ENCODE peak calls at places on chromosomes 13 and 19, in nine cellular contexts. One of them, this sample, is unnamed.

GRCh38 chr19:3210347-3211017 is 14.0 kb upstream of the CELF5 start:
- DNase-seq in mesothelial cell of epicardium: no peak
- DNase-seq in CD8-positive, alpha-beta T cell: peak
- DNase-seq in omental fat pad: no peak
- DNase-seq in left lung: peak
- DNase-seq in cardiac muscle cell: peak
- DNase-seq in epithelial cell of esophagus: peak
- DNase-seq in heart left ventricle: no peak
- DNase-seq in kidney epithelial cell: no peak
- DNase-seq in this sample: peak

GRCh38 chr19:31583148-31583547 is 233.9 kb upstream of the TSHZ3 start:
- DNase-seq in kidney epithelial cell: no peak
- DNase-seq in heart left ventricle: no peak
- DNase-seq in mesothelial cell of epicardium: no peak
- DNase-seq in omental fat pad: no peak
- DNase-seq in CD8-positive, alpha-beta T cell: no peak
- DNase-seq in cardiac muscle cell: no peak
- DNase-seq in epithelial cell of esophagus: no peak
- DNase-seq in left lung: no peak
- DNase-seq in this sample: no peak

GRCh38 chr19:2013683-2013961 is 1.9 kb downstream of the BTBD2 start:
- DNase-seq in cardiac muscle cell: no peak
- DNase-seq in mesothelial cell of epicardium: no peak
- DNase-seq in omental fat pad: no peak
- DNase-seq in kidney epithelial cell: no peak
- DNase-seq in CD8-positive, alpha-beta T cell: no peak
- DNase-seq in heart left ventricle: no peak
- DNase-seq in epithelial cell of esophagus: no peak
- DNase-seq in left lung: no peak
- DNase-seq in this sample: no peak

GRCh38 chr19:46288896-46289588 is 7.8 kb upstream of the HIF3A start:
- DNase-seq in left lung: no peak
- DNase-seq in CD8-positive, alpha-beta T cell: no peak
- DNase-seq in heart left ventricle: peak
- DNase-seq in epithelial cell of esophagus: peak
- DNase-seq in omental fat pad: no peak
- DNase-seq in mesothelial cell of epicardium: no peak
- DNase-seq in kidney epithelial cell: peak
- DNase-seq in cardiac muscle cell: peak
- DNase-seq in this sample: no peak

GRCh38 chr19:19334063-19334988 is 13.7 kb downstream of the MAU2 start:
- DNase-seq in epithelial cell of esophagus: no peak
- DNase-seq in omental fat pad: no peak
- DNase-seq in kidney epithelial cell: no peak
- DNase-seq in mesothelial cell of epicardium: no peak
- DNase-seq in heart left ventricle: no peak
- DNase-seq in CD8-positive, alpha-beta T cell: no peak
- DNase-seq in cardiac muscle cell: no peak
- DNase-seq in left lung: no peak
- DNase-seq in this sample: no peak

GRCh38 chr19:51468545-51468920 is 9.8 kb upstream of the CEACAM18 start:
- DNase-seq in omental fat pad: no peak
- DNase-seq in left lung: no peak
- DNase-seq in cardiac muscle cell: no peak
- DNase-seq in heart left ventricle: no peak
- DNase-seq in kidney epithelial cell: no peak
- DNase-seq in epithelial cell of esophagus: no peak
- DNase-seq in mesothelial cell of epicardium: no peak
- DNase-seq in CD8-positive, alpha-beta T cell: no peak
- DNase-seq in this sample: no peak

GRCh38 chr19:10299545-10300458 is 9.8 kb downstream of the ZGLP1 start:
- DNase-seq in mesothelial cell of epicardium: no peak
- DNase-seq in left lung: peak
- DNase-seq in epithelial cell of esophagus: no peak
- DNase-seq in omental fat pad: no peak
- DNase-seq in CD8-positive, alpha-beta T cell: no peak
- DNase-seq in cardiac muscle cell: no peak
- DNase-seq in kidney epithelial cell: no peak
- DNase-seq in heart left ventricle: no peak
- DNase-seq in this sample: no peak

GRCh38 chr13:110327036-110327790 is 20.1 kb downstream of the COL4A2 start:
- DNase-seq in cardiac muscle cell: no peak
- DNase-seq in left lung: no peak
- DNase-seq in omental fat pad: no peak
- DNase-seq in kidney epithelial cell: no peak
- DNase-seq in CD8-positive, alpha-beta T cell: no peak
- DNase-seq in mesothelial cell of epicardium: no peak
- DNase-seq in epithelial cell of esophagus: no peak
- DNase-seq in heart left ventricle: no peak
- DNase-seq in this sample: no peak

GRCh38 chr19:30325657-30326056 is 46.5 kb upstream of the ZNF536 start:
- DNase-seq in heart left ventricle: no peak
- DNase-seq in cardiac muscle cell: no peak
- DNase-seq in kidney epithelial cell: no peak
- DNase-seq in CD8-positive, alpha-beta T cell: no peak
- DNase-seq in epithelial cell of esophagus: no peak
- DNase-seq in left lung: no peak
- DNase-seq in mesothelial cell of epicardium: no peak
- DNase-seq in omental fat pad: no peak
- DNase-seq in this sample: no peak

GRCh38 chr19:35563207-35563829 is at the start of gene ATP4A:
- DNase-seq in epithelial cell of esophagus: no peak
- DNase-seq in mesothelial cell of epicardium: no peak
- DNase-seq in CD8-positive, alpha-beta T cell: no peak
- DNase-seq in kidney epithelial cell: no peak
- DNase-seq in heart left ventricle: no peak
- DNase-seq in left lung: no peak
- DNase-seq in omental fat pad: no peak
- DNase-seq in cardiac muscle cell: no peak
- DNase-seq in this sample: no peak

GRCh38 chr19:48169585-48169973 is 565 bp downstream of the LIG1 start:
- DNase-seq in epithelial cell of esophagus: peak
- DNase-seq in CD8-positive, alpha-beta T cell: peak
- DNase-seq in cardiac muscle cell: peak
- DNase-seq in omental fat pad: peak
- DNase-seq in left lung: peak
- DNase-seq in heart left ventricle: peak
- DNase-seq in mesothelial cell of epicardium: peak
- DNase-seq in kidney epithelial cell: no peak
- DNase-seq in this sample: peak

GRCh38 chr13:32246468-32246867 is 68.7 kb downstream of the ZAR1L start:
- DNase-seq in omental fat pad: no peak
- DNase-seq in heart left ventricle: peak
- DNase-seq in CD8-positive, alpha-beta T cell: no peak
- DNase-seq in left lung: no peak
- DNase-seq in kidney epithelial cell: peak
- DNase-seq in epithelial cell of esophagus: peak
- DNase-seq in mesothelial cell of epicardium: no peak
- DNase-seq in cardiac muscle cell: peak
- DNase-seq in this sample: peak

GRCh38 chr13:102250448-102250847 is 151.4 kb downstream of the FGF14 start:
- DNase-seq in epithelial cell of esophagus: no peak
- DNase-seq in cardiac muscle cell: no peak
- DNase-seq in kidney epithelial cell: no peak
- DNase-seq in CD8-positive, alpha-beta T cell: no peak
- DNase-seq in left lung: no peak
- DNase-seq in mesothelial cell of epicardium: no peak
- DNase-seq in omental fat pad: no peak
- DNase-seq in heart left ventricle: no peak
- DNase-seq in this sample: no peak

GRCh38 chr19:33235269-33235995 is 9.8 kb upstream of the SLC7A10 start:
- DNase-seq in omental fat pad: peak
- DNase-seq in mesothelial cell of epicardium: no peak
- DNase-seq in epithelial cell of esophagus: peak
- DNase-seq in cardiac muscle cell: peak
- DNase-seq in kidney epithelial cell: no peak
- DNase-seq in heart left ventricle: peak
- DNase-seq in CD8-positive, alpha-beta T cell: peak
- DNase-seq in left lung: peak
- DNase-seq in this sample: peak

GRCh38 chr13:97072297-97072696 is 78.0 kb upstream of the OXGR1 start:
- DNase-seq in left lung: no peak
- DNase-seq in cardiac muscle cell: no peak
- DNase-seq in CD8-positive, alpha-beta T cell: no peak
- DNase-seq in omental fat pad: no peak
- DNase-seq in kidney epithelial cell: no peak
- DNase-seq in heart left ventricle: no peak
- DNase-seq in mesothelial cell of epicardium: no peak
- DNase-seq in epithelial cell of esophagus: no peak
- DNase-seq in this sample: no peak

GRCh38 chr13:97068964-97069815 is 74.9 kb upstream of the OXGR1 start:
- DNase-seq in kidney epithelial cell: no peak
- DNase-seq in cardiac muscle cell: no peak
- DNase-seq in left lung: no peak
- DNase-seq in CD8-positive, alpha-beta T cell: no peak
- DNase-seq in mesothelial cell of epicardium: no peak
- DNase-seq in epithelial cell of esophagus: no peak
- DNase-seq in omental fat pad: no peak
- DNase-seq in heart left ventricle: no peak
- DNase-seq in this sample: no peak

GRCh38 chr13:97068146-97068545 is 73.9 kb upstream of the OXGR1 start:
- DNase-seq in cardiac muscle cell: no peak
- DNase-seq in CD8-positive, alpha-beta T cell: no peak
- DNase-seq in mesothelial cell of epicardium: no peak
- DNase-seq in omental fat pad: no peak
- DNase-seq in left lung: no peak
- DNase-seq in kidney epithelial cell: no peak
- DNase-seq in heart left ventricle: no peak
- DNase-seq in epithelial cell of esophagus: no peak
- DNase-seq in this sample: no peak

DNA sequence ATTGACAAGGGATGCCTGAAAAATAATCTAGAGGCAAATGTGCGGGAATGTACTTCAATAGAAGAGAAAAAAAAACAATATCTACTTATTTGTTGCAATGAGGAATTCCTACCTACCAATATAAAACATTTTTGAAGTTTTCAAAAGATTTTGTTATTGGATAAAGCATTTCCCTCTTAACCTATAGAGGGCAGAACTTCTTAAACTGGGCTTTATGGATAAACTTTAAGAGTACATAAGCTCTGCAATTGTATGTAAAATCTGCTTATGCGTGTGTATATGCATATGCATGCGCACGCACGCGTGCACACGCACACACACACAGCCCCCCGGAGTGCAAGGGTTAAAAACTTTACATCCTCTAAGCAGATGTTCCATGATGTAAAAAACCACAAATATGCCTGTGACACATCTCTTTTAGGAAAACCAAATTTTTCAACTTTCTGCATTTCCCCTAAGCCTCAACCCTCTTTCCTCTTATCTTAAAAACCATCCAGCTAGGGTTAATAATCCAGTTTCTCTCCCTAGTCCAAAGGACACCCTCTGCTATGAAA is 73.1 kb upstream of the OXGR1 start:
- DNase-seq in omental fat pad: no peak
- DNase-seq in epithelial cell of esophagus: no peak
- DNase-seq in heart left ventricle: no peak
- DNase-seq in CD8-positive, alpha-beta T cell: no peak
- DNase-seq in kidney epithelial cell: no peak
- DNase-seq in cardiac muscle cell: no peak
- DNase-seq in mesothelial cell of epicardium: no peak
- DNase-seq in left lung: no peak
- DNase-seq in this sample: no peak
- TF ChIP-seq CTCF in omental fat pad: no peak
- TF ChIP-seq CTCF in epithelial cell of esophagus: no peak
- TF ChIP-seq CTCF in heart left ventricle: no peak
- TF ChIP-seq CTCF in CD8-positive, alpha-beta T cell: no peak
- TF ChIP-seq CTCF in kidney epithelial cell: peak
- TF ChIP-seq CTCF in cardiac muscle cell: peak
- TF ChIP-seq CTCF in mesothelial cell of epicardium: peak
- TF ChIP-seq CTCF in left lung: no peak
- TF ChIP-seq CTCF in this sample: no peak

DNA sequence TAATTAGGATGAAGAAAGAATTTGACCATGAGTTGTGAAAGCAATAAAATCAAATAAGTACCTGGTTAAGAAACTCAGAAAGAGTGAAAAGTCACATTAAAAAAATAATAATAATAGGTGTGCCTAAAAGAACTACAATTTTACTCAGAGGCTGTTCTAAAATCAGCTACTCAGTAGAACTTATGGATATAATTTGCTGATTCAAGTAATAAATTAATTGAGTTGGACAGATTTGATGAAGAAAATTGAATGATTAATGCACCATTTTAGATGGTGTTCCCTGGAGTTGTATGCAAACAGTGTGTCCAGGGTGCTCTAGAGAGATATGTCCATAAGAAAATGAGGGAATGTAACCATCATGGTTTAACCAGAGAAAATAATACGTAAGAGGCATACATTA is 2852.5 kb downstream of the PCDH9 start:
- DNase-seq in epithelial cell of esophagus: no peak
- DNase-seq in kidney epithelial cell: no peak
- DNase-seq in left lung: no peak
- DNase-seq in CD8-positive, alpha-beta T cell: no peak
- DNase-seq in heart left ventricle: no peak
- DNase-seq in mesothelial cell of epicardium: no peak
- DNase-seq in cardiac muscle cell: no peak
- DNase-seq in omental fat pad: no peak
- DNase-seq in this sample: no peak
- TF ChIP-seq CTCF in epithelial cell of esophagus: no peak
- TF ChIP-seq CTCF in kidney epithelial cell: no peak
- TF ChIP-seq CTCF in left lung: no peak
- TF ChIP-seq CTCF in CD8-positive, alpha-beta T cell: no peak
- TF ChIP-seq CTCF in heart left ventricle: no peak
- TF ChIP-seq CTCF in mesothelial cell of epicardium: no peak
- TF ChIP-seq CTCF in cardiac muscle cell: no peak
- TF ChIP-seq CTCF in omental fat pad: no peak
- TF ChIP-seq CTCF in this sample: no peak

GRCh38 chr13:62119739-62120700 is 704.4 kb upstream of the PCDH20 start:
- DNase-seq in CD8-positive, alpha-beta T cell: no peak
- DNase-seq in left lung: no peak
- DNase-seq in mesothelial cell of epicardium: no peak
- DNase-seq in cardiac muscle cell: peak
- DNase-seq in kidney epithelial cell: no peak
- DNase-seq in heart left ventricle: no peak
- DNase-seq in epithelial cell of esophagus: peak
- DNase-seq in omental fat pad: no peak
- DNase-seq in this sample: no peak
- TF ChIP-seq CTCF in CD8-positive, alpha-beta T cell: no peak
- TF ChIP-seq CTCF in left lung: no peak
- TF ChIP-seq CTCF in mesothelial cell of epicardium: peak
- TF ChIP-seq CTCF in cardiac muscle cell: peak
- TF ChIP-seq CTCF in kidney epithelial cell: no peak
- TF ChIP-seq CTCF in heart left ventricle: peak
- TF ChIP-seq CTCF in epithelial cell of esophagus: no peak
- TF ChIP-seq CTCF in omental fat pad: no peak
- TF ChIP-seq CTCF in this sample: peak

DNA sequence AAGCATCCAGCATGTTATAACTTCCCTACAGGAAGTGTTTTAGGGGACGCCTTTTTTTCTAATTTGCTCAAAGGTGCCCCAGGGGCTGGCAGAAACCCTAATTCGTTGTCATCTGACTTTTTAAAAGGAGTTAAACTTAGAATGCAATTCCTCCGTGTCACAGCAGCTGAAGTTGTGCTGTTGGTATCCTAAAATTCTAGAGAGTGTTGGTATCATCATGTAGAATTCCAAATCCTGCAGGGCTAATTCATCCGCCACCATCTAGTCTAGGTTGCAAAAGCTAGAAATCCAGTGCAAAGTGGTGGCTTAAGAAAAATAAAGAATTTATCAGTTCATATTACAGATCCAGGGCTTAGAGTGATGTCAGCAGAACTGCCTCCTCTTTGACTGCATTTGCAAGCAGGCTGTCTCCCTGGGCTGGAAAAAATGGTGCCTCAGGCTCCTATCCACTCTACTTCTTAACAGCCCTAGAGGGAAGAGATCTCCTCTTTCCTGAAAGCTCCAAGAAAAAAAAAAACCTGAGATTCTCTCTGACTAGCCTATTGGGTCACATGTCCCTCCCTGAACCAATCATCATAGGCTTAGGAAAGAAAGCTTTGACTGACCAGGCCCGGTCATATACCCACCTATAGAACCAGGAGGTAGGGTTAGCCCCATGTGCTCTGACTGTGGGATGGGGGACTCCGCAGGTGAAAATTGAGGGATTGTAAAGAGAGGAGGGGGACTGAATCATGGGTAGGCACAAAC is 73.0 kb downstream of the MAP4K1 start:
- DNase-seq in kidney epithelial cell: peak
- DNase-seq in epithelial cell of esophagus: no peak
- DNase-seq in omental fat pad: no peak
- DNase-seq in heart left ventricle: no peak
- DNase-seq in mesothelial cell of epicardium: no peak
- DNase-seq in CD8-positive, alpha-beta T cell: no peak
- DNase-seq in left lung: peak
- DNase-seq in cardiac muscle cell: no peak
- DNase-seq in this sample: no peak
- TF ChIP-seq CTCF in kidney epithelial cell: no peak
- TF ChIP-seq CTCF in epithelial cell of esophagus: no peak
- TF ChIP-seq CTCF in omental fat pad: no peak
- TF ChIP-seq CTCF in heart left ventricle: no peak
- TF ChIP-seq CTCF in mesothelial cell of epicardium: peak
- TF ChIP-seq CTCF in CD8-positive, alpha-beta T cell: peak
- TF ChIP-seq CTCF in left lung: peak
- TF ChIP-seq CTCF in cardiac muscle cell: peak
- TF ChIP-seq CTCF in this sample: peak

This sample was measured in neural crest cell.